ENCODE peak calls at places on chromosomes 12 and 14, in ten cellular contexts. H, Q, J, O, U, X, F, G, K and V are unnamed samples.

GRCh38 chr14:103641181-103641580 is 12.2 kb downstream of the KLC1 start:
- DNase-seq in J (no peak), O (no peak), F (no peak), K (no peak), H (no peak), Q (no peak), U (no peak), X (no peak), G (no peak), V (no peak)

GRCh38 chr12:93742086-93742934 is 65.1 kb downstream of the CRADD start:
- DNase-seq in J (peak; percentile 70), H (peak; percentile 71), F (peak; percentile 77), G (peak; percentile 93), X (peak; percentile 55), Q (peak; percentile 87), U (peak; percentile 63), K (no peak), O (peak; percentile 82), V (peak; percentile 82)

GRCh38 chr14:92780444-92780843 is 13.7 kb upstream of the GOLGA5 start:
- DNase-seq in U (no peak), Q (no peak), K (no peak), X (no peak), J (no peak), H (no peak), G (no peak), F (no peak), O (no peak), V (no peak)

GRCh38 chr12:70271025-70271424 is 27.8 kb downstream of the CNOT2 start:
- DNase-seq in K (no peak), Q (no peak), G (no peak), X (peak; percentile 72), O (no peak), J (no peak), U (no peak), F (no peak), H (no peak), V (no peak)

GRCh38 chr12:45183263-45183662 is 32.6 kb upstream of the ANO6 start:
- DNase-seq in O (no peak), F (no peak), Q (no peak), G (no peak), J (no peak), X (peak; percentile 13), H (peak; percentile 13), K (no peak), U (no peak), V (no peak)

GRCh38 chr12:42760550-42760949 is 171.0 kb upstream of the PRICKLE1 start:
- DNase-seq in H (no peak), F (no peak), K (no peak), X (no peak), J (no peak), Q (no peak), G (no peak), O (no peak), U (no peak), V (no peak)

GRCh38 chr12:2270846-2271245 is 218.1 kb downstream of the CACNA1C start:
- DNase-seq in O (no peak), U (no peak), X (no peak), J (no peak), G (no peak), K (no peak), Q (no peak), F (no peak), H (no peak), V (no peak)

GRCh38 chr12:130086777-130087176 is 75.5 kb upstream of the FZD10 start:
- DNase-seq in J (no peak), U (no peak), G (no peak), H (no peak), O (no peak), F (no peak), Q (no peak), K (no peak), X (no peak), V (no peak)

GRCh38 chr12:114888458-114888857 is 204.5 kb upstream of the TBX3 start:
- DNase-seq in G (no peak), U (no peak), H (no peak), J (peak; percentile 38), F (no peak), Q (no peak), O (no peak), X (no peak), K (no peak), V (no peak)

GRCh38 chr14:90730367-90730766 is 85.9 kb downstream of the TTC7B start:
- DNase-seq in U (no peak), H (no peak), J (no peak), Q (no peak), X (no peak), K (no peak), G (no peak), F (no peak), O (no peak), V (no peak)

GRCh38 chr14:71692496-71692895 is 239.7 kb upstream of the RGS6 start:
- DNase-seq in K (no peak), F (no peak), Q (peak; percentile 48), U (no peak), J (no peak), X (no peak), G (no peak), H (no peak), O (no peak), V (no peak)

GRCh38 chr12:100987552-100988277 is 193.1 kb downstream of the ANO4 start:
- DNase-seq in X (peak; percentile 20), G (peak; percentile 28), J (no peak), K (no peak), H (peak; percentile 21), F (no peak), U (no peak), Q (no peak), O (no peak), V (peak; percentile 27)

GRCh38 chr14:101072945-101073597 is 169.5 kb upstream of the RTL1 start:
- DNase-seq in G (peak; percentile 63), K (peak; percentile 76), H (peak; percentile 97), X (peak; percentile 77), J (peak; percentile 81), U (peak; percentile 18), Q (peak; percentile 23), O (peak; percentile 72), F (peak; percentile 31), V (peak; percentile 50)

GRCh38 chr14:87993485-87993809 is 465 bp upstream of the GALC start:
- DNase-seq in J (no peak), O (no peak), U (no peak), F (no peak), Q (no peak), K (no peak), X (no peak), H (no peak), G (no peak), V (no peak)

GRCh38 chr12:62162214-62162613 is 98.0 kb upstream of the USP15 start:
- DNase-seq in O (no peak), K (no peak), G (no peak), J (no peak), F (no peak), U (no peak), H (no peak), X (no peak), Q (no peak), V (no peak)

DNA sequence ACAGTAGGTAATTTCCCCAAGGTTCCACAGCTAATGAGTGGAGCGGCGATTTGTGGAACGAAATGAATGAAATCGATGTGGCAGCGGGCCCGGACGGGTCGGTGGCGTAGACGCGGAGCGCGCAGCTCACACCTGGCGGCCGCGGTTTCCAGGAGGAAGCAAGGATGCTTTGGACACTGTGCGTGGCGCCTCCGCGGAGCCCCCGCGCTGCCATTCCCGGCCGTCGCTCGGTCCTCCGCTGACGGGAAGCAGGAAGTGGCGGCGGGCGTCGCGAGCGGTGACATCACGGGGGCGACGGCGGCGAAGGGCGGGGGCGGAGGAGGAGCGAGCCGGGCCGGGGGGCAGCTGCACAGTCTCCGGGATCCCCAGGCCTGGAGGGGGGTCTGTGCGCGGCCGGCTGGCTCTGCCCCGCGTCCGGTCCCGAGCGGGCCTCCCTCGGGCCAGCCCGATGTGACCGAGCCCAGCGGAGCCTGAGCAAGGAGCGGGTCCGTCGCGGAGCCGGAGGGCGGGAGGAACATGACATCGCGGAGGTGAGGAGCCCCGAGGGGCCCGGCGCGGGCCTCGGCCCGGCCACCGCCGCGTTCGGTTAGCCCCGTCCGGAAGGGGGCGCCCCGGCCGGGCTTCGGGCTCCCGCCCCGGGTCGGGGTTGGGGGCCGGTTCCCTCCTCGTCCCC is at the start of gene PTPN11:
- DNase-seq in U (peak; percentile 74), X (peak; percentile 55), K (peak; percentile 94), Q (peak; percentile 88), G (peak; percentile 88), O (peak; percentile 93), J (peak; percentile 92), H (peak; percentile 64), F (peak; percentile 87), V (peak; percentile 93)
- TF ChIP-seq CTCF in U (peak; percentile 50), X (peak; percentile 38), K (peak; percentile 31), Q (peak; percentile 44), G (peak; percentile 69), O (no peak), J (peak; percentile 26), H (peak; percentile 73), F (peak; percentile 11), V (no peak)

GRCh38 chr12:53036802-53037201 is 13.1 kb upstream of the TNS2 start:
- DNase-seq in H (no peak), O (no peak), F (no peak), K (no peak), J (no peak), U (no peak), G (no peak), X (no peak), Q (no peak), V (no peak)
- TF ChIP-seq EP300 in H (no peak), O (no peak), F (no peak), K (no peak), J (no peak), U (no peak), G (no peak), X (no peak), Q (no peak), V (no peak)

DNA sequence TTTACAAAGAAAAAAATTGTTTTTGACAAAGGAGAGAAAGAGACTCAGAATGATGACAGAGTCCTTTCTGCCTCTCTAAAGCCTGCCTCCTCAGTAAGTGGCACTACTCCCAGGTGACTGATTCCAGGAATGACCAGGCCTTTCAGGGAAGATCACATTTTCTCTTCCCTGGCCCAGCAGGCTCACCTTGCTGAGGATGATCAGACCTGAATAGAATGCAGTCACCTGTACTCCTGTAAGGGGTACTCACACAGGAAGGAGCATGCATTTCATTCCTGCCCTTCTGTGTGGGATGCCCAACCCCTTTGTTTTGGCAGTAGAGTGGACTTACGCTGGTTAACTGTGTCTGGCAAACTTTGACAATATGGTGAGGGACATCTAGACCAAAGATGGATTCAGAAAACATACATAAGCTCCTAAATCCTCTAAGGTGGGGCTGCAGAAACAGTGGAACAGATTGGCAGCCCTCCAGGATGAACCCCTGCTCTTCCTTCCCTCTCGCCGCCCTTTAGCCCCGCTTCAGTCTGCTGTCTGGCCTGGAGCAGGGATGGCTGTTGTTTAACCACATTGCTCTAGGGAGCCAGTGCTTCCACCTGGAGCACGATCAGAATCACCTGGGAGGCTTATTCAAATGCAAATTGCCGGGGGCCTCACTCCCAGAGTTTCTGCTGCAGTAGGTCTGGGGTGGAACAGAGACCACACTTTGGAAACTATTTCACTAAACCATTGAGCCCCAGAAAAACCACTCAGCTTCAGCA is 29.8 kb downstream of the ERG28 start:
- DNase-seq in X (no peak), O (no peak), K (no peak), J (no peak), G (no peak), F (no peak), H (no peak), U (no peak), Q (no peak), V (no peak)
- TF ChIP-seq POLR2A in X (no peak), O (no peak), K (no peak), J (no peak), G (no peak), F (no peak), H (no peak), U (no peak), Q (no peak), V (no peak)

GRCh38 chr14:72745991-72746980 is 147.6 kb downstream of the DPF3 start:
- DNase-seq in H (no peak), O (no peak), J (no peak), F (peak; percentile 15), Q (no peak), G (no peak), U (no peak), K (no peak), X (no peak), V (peak; percentile 45)
- TF ChIP-seq CTCF in H (no peak), O (no peak), J (no peak), F (no peak), Q (no peak), G (no peak), U (no peak), K (no peak), X (no peak), V (no peak)